ENCODE peak calls at places on chromosomes 3 and 15, in seven cellular contexts. P, Q, G, I, S, L and N are unnamed samples.

GRCh38 chr3:77171026-77171425 is 131.1 kb downstream of the ROBO2 start:
- DNase-seq in P (no peak), Q (no peak), G (no peak), I (no peak), S (no peak), L (no peak), N (no peak)

GRCh38 chr15:65887565-65887964 is 18.3 kb downstream of the RAB11A start:
- DNase-seq in P (no peak), Q (no peak), G (no peak), I (peak; percentile 85), S (no peak), L (peak; percentile 76), N (peak; percentile 91)

GRCh38 chr3:194135516-194135805 is 487 bp upstream of the HES1 start:
- DNase-seq in P (no peak), Q (no peak), G (no peak), I (no peak), S (no peak), L (no peak), N (no peak)

GRCh38 chr15:75693501-75694240 is 19.0 kb downstream of the CSPG4 start:
- DNase-seq in P (no peak), Q (no peak), G (no peak), I (no peak), S (no peak), L (no peak), N (no peak)

GRCh38 chr15:57060799-57061198 is 142.4 kb downstream of the TCF12 start:
- DNase-seq in P (peak; percentile 93), Q (no peak), G (peak; percentile 4), I (no peak), S (no peak), L (no peak), N (no peak)

GRCh38 chr15:29959384-29960137 is 123.2 kb upstream of the GOLGA8J start:
- DNase-seq in P (no peak), Q (no peak), G (no peak), I (no peak), S (no peak), L (no peak), N (no peak)

GRCh38 chr3:43531835-43532234 is 90.0 kb downstream of the ANO10 start:
- DNase-seq in P (peak; percentile 88), Q (no peak), G (peak; percentile 8), I (no peak), S (peak; percentile 5), L (no peak), N (no peak)

GRCh38 chr3:74614133-74614967 is at the start of gene CNTN3:
- DNase-seq in P (peak; percentile 58), Q (peak; percentile 44), G (no peak), I (no peak), S (no peak), L (no peak), N (no peak)

GRCh38 chr3:175378348-175378747 is 519.2 kb downstream of the NAALADL2 start:
- DNase-seq in P (no peak), Q (no peak), G (no peak), I (no peak), S (no peak), L (no peak), N (no peak)

GRCh38 chr3:36876181-36876936 is 68.5 kb downstream of the TRANK1 start:
- DNase-seq in P (no peak), Q (no peak), G (no peak), I (peak; percentile 64), S (no peak), L (peak; percentile 55), N (peak; percentile 72)

GRCh38 chr15:51493892-51494291 is 128.7 kb downstream of the DMXL2 start:
- DNase-seq in P (no peak), Q (no peak), G (no peak), I (no peak), S (no peak), L (no peak), N (no peak)

GRCh38 chr3:32453346-32453745 is 49.3 kb downstream of the CMTM6 start:
- DNase-seq in P (no peak), Q (no peak), G (no peak), I (no peak), S (no peak), L (no peak), N (no peak)

GRCh38 chr3:13605555-13605954 is 56.6 kb downstream of the FBLN2 start:
- DNase-seq in P (no peak), Q (no peak), G (no peak), I (no peak), S (no peak), L (no peak), N (no peak)

GRCh38 chr3:187743195-187744141 is 1.8 kb downstream of the BCL6 start:
- DNase-seq in P (peak; percentile 47), Q (peak; percentile 60), G (no peak), I (peak; percentile 39), S (peak; percentile 56), L (peak; percentile 45), N (peak; percentile 76)